ENCODE peak calls at places on chromosomes 2 and 18, in eight cellular contexts. V is HCT116, A is spleen, H is transverse colon, Z is endodermal cell, X is lower lobe of right lung, J is GM12878, C is left ventricle myocardium inferior. L is an unnamed sample.
A peak's percentile ranks its signal among the peaks of the same experiment; 100 is the strongest.

GRCh38 chr2:98487806-98488189 is 43.1 kb downstream of the INPP4A start:
- DNase-seq in V (peak; percentile 39), A (peak; percentile 35), H (peak; percentile 56), Z (no peak), X (no peak), J (peak; percentile 92), C (no peak), L (no peak)

GRCh38 chr2:33617989-33618388 is 18.9 kb upstream of the FAM98A start:
- DNase-seq in V (no peak), A (no peak), H (no peak), Z (no peak), X (no peak), J (no peak), C (no peak), L (no peak)

GRCh38 chr2:99771691-99772333 is 282.0 kb upstream of the REV1 start:
- DNase-seq in V (no peak), A (peak; percentile 86), H (no peak), Z (no peak), X (peak; percentile 72), J (no peak), C (peak; percentile 41), L (no peak)

GRCh38 chr2:180644709-180645108 is 335.7 kb upstream of the UBE2E3 start:
- DNase-seq in V (no peak), A (no peak), H (no peak), Z (no peak), X (no peak), J (no peak), C (no peak), L (no peak)

GRCh38 chr2:173175222-173175621 is 99.6 kb downstream of the MAP3K20 start:
- DNase-seq in V (no peak), A (no peak), H (no peak), Z (no peak), X (no peak), J (no peak), C (no peak), L (no peak)

GRCh38 chr2:71901466-71901865 is 246.2 kb downstream of the CYP26B1 start:
- DNase-seq in V (no peak), A (no peak), H (no peak), Z (peak; percentile 16), X (no peak), J (no peak), C (no peak), L (no peak)

GRCh38 chr2:68342470-68342869 is 22.6 kb upstream of the PLEK start:
- DNase-seq in V (no peak), A (no peak), H (no peak), Z (no peak), X (no peak), J (no peak), C (no peak), L (no peak)

GRCh38 chr18:23072079-23072478 is 63.2 kb upstream of the CABLES1 start:
- DNase-seq in V (no peak), A (no peak), H (no peak), Z (no peak), X (no peak), J (no peak), C (no peak), L (no peak)

GRCh38 chr2:207256476-207257207 is 90.9 kb upstream of the KLF7 start:
- DNase-seq in V (no peak), A (no peak), H (no peak), Z (peak; percentile 52), X (no peak), J (no peak), C (no peak), L (no peak)

DNA sequence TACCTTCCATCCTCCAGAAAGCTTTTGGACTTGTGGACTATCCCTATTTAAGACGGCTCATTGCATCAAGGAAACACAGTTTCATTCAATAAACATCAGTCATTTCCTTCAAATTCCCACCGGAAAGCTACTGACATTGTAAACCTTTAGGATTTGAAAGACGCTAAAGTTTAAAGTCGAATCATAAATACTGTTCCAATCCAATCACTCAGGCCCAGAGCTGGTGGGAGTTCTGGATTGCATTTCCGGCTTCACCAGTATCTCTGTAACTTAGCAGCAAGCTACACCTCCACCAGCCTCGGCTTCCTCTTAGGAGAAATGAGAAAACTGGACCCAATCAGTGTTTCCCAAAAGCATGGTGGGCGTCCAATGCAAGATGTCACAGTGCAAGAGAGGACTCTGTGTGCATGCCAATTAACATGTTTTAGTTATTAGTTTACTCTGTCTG is 1.6 kb downstream of the WDFY1 start:
- DNase-seq in V (no peak), A (no peak), H (peak; percentile 79), Z (no peak), X (no peak), J (no peak), C (no peak), L (no peak)
- H3K4me1 ChIP-seq in V (peaks cover 38% of the 10 kb centered on the region), A (peaks cover 76% of the 10 kb centered on the region), H (peaks cover 10% of the 10 kb centered on the region), Z (no peaks in the 10 kb centered on the region), X (peaks cover 36% of the 10 kb centered on the region), J (peaks cover 10% of the 10 kb centered on the region), C (peaks cover 58% of the 10 kb centered on the region), L (peaks cover 24% of the 10 kb centered on the region)

GRCh38 chr2:238203104-238203972 is at the start of gene ILKAP:
- DNase-seq in V (peak; percentile 22), A (peak; percentile 98), H (peak; percentile 91), Z (peak; percentile 93), X (peak; percentile 94), J (no peak), C (peak; percentile 89), L (peak; percentile 82)

GRCh38 chr2:238202326-238203103 is 980 bp downstream of the ILKAP start:
- DNase-seq in V (no peak), A (no peak), H (no peak), Z (peak; percentile 67), X (no peak), J (no peak), C (no peak), L (no peak)

GRCh38 chr2:238207006-238207405 is 3.5 kb upstream of the ILKAP start:
- DNase-seq in V (no peak), A (no peak), H (no peak), Z (no peak), X (no peak), J (no peak), C (no peak), L (no peak)

GRCh38 chr2:238203973-238204683 is 633 bp upstream of the ILKAP start:
- DNase-seq in V (no peak), A (no peak), H (no peak), Z (no peak), X (no peak), J (peak; percentile 11), C (no peak), L (no peak)
- H3K4me3 ChIP-seq in V (peak overlapping the region; percentile 75), A (peak overlapping the region; percentile 86), H (peak overlapping the region; percentile 78), Z (peak overlapping the region; percentile 81), X (peak overlapping the region; percentile 68), J (peak overlapping the region; percentile 78), C (peak overlapping the region; percentile 84), L (peak overlapping the region; percentile 99)

GRCh38 chr2:30398084-30398483 is 49.0 kb upstream of the LCLAT1 start:
- DNase-seq in V (no peak), A (no peak), H (no peak), Z (no peak), X (no peak), J (no peak), C (no peak), L (no peak)

GRCh38 chr2:30402441-30403182 is 44.4 kb upstream of the LCLAT1 start:
- DNase-seq in V (no peak), A (no peak), H (no peak), Z (no peak), X (no peak), J (no peak), C (no peak), L (no peak)

GRCh38 chr2:30400151-30400954 is 46.7 kb upstream of the LCLAT1 start:
- DNase-seq in V (no peak), A (no peak), H (no peak), Z (no peak), X (no peak), J (no peak), C (no peak), L (no peak)

GRCh38 chr2:30396436-30397232 is 50.4 kb upstream of the LCLAT1 start:
- DNase-seq in V (no peak), A (no peak), H (no peak), Z (no peak), X (no peak), J (no peak), C (no peak), L (no peak)

GRCh38 chr2:30398488-30398887 is 48.6 kb upstream of the LCLAT1 start:
- DNase-seq in V (no peak), A (no peak), H (no peak), Z (no peak), X (no peak), J (no peak), C (no peak), L (no peak)
- H3K27ac ChIP-seq in V (no peak overlapping the region), A (no peak overlapping the region), H (no peak overlapping the region), Z (no peak overlapping the region), X (no peak overlapping the region), J (no peak overlapping the region), C (peak overlapping the region; percentile 31), L (no peak overlapping the region)

DNA sequence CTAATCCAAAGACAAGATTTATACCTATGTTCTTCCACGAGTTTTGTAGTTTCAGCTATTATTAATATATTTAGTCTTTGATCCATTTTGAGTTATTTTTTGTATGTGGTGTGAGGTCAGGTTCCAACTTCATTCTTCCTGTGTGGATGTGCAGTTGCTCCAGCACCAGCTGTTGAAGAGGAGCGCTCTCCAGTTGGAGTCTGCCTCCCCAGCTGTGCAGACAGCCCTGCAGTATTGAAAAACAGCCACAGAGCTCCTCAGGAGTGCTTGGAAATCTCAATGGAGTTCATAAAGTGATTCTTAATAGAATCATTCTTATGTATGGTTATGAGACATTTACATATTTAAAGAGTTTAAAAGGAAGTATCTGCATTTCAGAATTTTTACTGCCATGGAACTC is 17.3 kb downstream of the DGKD start:
- DNase-seq in V (no peak), A (no peak), H (no peak), Z (no peak), X (no peak), J (no peak), C (no peak), L (no peak)
- H3K4me1 ChIP-seq in V (no peaks in the 10 kb centered on the region), A (peaks cover 42% of the 10 kb centered on the region), H (peaks cover 6% of the 10 kb centered on the region), Z (no peaks in the 10 kb centered on the region), X (no peaks in the 10 kb centered on the region), J (peaks cover 13% of the 10 kb centered on the region), C (peaks cover 16% of the 10 kb centered on the region), L (no peaks in the 10 kb centered on the region)

GRCh38 chr2:28390241-28390856 is 2.3 kb upstream of the FOSL2 start:
- DNase-seq in V (peak; percentile 70), A (peak; percentile 94), H (peak; percentile 90), Z (peak; percentile 86), X (peak; percentile 92), J (no peak), C (peak; percentile 89), L (peak; percentile 93)
- H3K4me3 ChIP-seq in V (peak overlapping the region; percentile 76), A (peak overlapping the region; percentile 72), H (peak overlapping the region; percentile 99), Z (peak overlapping the region; percentile 87), X (peak overlapping the region; percentile 95), J (peak overlapping the region; percentile 74), C (peak overlapping the region; percentile 84), L (peak overlapping the region; percentile 83)